ENCODE peak calls at places on chromosomes 4 and X, in seven cellular contexts. P is OCI-LY7, M is epithelial cell of esophagus, B is stomach, Z is MM.1S, G is heart left ventricle, U is WTC11. V is an unnamed sample.

GRCh38 chr4:82811838-82812672 is 13.5 kb upstream of the SCD5 start:
- DNase-seq in P (no peak), M (no peak), B (no peak), Z (no peak), G (no peak), U (no peak), V (no peak)

GRCh38 chr4:18675586-18675985 is 654.0 kb upstream of the LCORL start:
- DNase-seq in P (no peak), M (no peak), B (no peak), Z (no peak), G (no peak), U (no peak), V (no peak)

GRCh38 chrX:4263005-4263404 is 549.6 kb upstream of the PRKX start:
- DNase-seq in P (no peak), M (peak; percentile 1), B (no peak), Z (no peak), G (no peak), U (no peak), V (no peak)

GRCh38 chrX:133364201-133364600 is 51.1 kb downstream of the GPC4 start:
- DNase-seq in P (no peak), M (no peak), B (no peak), Z (no peak), G (no peak), U (no peak), V (no peak)

GRCh38 chr4:146032234-146032860 is 93.7 kb upstream of the ZNF827 start:
- DNase-seq in P (peak; percentile 44), M (no peak), B (no peak), Z (no peak), G (no peak), U (no peak), V (no peak)

GRCh38 chr4:74670583-74670982 is 123.7 kb downstream of the BTC start:
- DNase-seq in P (no peak), M (no peak), B (no peak), Z (no peak), G (no peak), U (no peak), V (no peak)

GRCh38 chr4:76606662-76607265 is 171.7 kb downstream of the SHROOM3 start:
- DNase-seq in P (no peak), M (peak; percentile 26), B (no peak), Z (peak; percentile 42), G (no peak), U (no peak), V (no peak)

GRCh38 chr4:138266948-138267347 is 24.8 kb upstream of the SLC7A11 start:
- DNase-seq in P (no peak), M (no peak), B (no peak), Z (no peak), G (no peak), U (no peak), V (no peak)

GRCh38 chrX:45598841-45599240 is 398.2 kb upstream of the DIPK2B start:
- DNase-seq in P (no peak), M (no peak), B (no peak), Z (no peak), G (no peak), U (no peak), V (no peak)

GRCh38 chr4:143286733-143287570 is 49.7 kb upstream of the GAB1 start:
- DNase-seq in P (no peak), M (peak; percentile 85), B (no peak), Z (peak; percentile 40), G (no peak), U (no peak), V (no peak)

GRCh38 chr4:6687947-6688878 is 5.5 kb upstream of the S100P start:
- DNase-seq in P (no peak), M (peak; percentile 45), B (no peak), Z (no peak), G (no peak), U (no peak), V (no peak)

GRCh38 chr4:133146574-133147198 is 2.4 kb upstream of the PCDH10 start:
- DNase-seq in P (no peak), M (peak; percentile 54), B (no peak), Z (peak; percentile 46), G (no peak), U (peak; percentile 77), V (peak; percentile 73)

GRCh38 chr4:181846934-181847333 is 396.3 kb upstream of the TENM3 start:
- DNase-seq in P (no peak), M (no peak), B (no peak), Z (no peak), G (no peak), U (no peak), V (no peak)

GRCh38 chr4:54637325-54637724 is 20.4 kb upstream of the KIT start:
- DNase-seq in P (no peak), M (no peak), B (no peak), Z (no peak), G (no peak), U (no peak), V (no peak)

GRCh38 chrX:2894885-2895292 is 34.2 kb downstream of the ARSD start:
- DNase-seq in P (no peak), M (peak; percentile 47), B (peak; percentile 85), Z (no peak), G (no peak), U (no peak), V (no peak)

GRCh38 chr4:183624548-183624947 is 34.4 kb downstream of the RWDD4 start:
- DNase-seq in P (no peak), M (peak; percentile 75), B (no peak), Z (no peak), G (no peak), U (no peak), V (no peak)

GRCh38 chr4:26953361-26953760 is 92.7 kb downstream of the STIM2 start:
- DNase-seq in P (no peak), M (no peak), B (no peak), Z (no peak), G (no peak), U (no peak), V (no peak)

GRCh38 chr4:155889036-155889793 is 14.3 kb upstream of the TDO2 start:
- DNase-seq in P (no peak), M (peak; percentile 81), B (no peak), Z (no peak), G (no peak), U (no peak), V (no peak)

GRCh38 chr4:75939890-75940691 is 722 bp downstream of the NAAA start:
- DNase-seq in P (peak; percentile 66), M (peak; percentile 56), B (peak; percentile 71), Z (peak; percentile 82), G (peak; percentile 75), U (peak; percentile 74), V (peak; percentile 39)

DNA sequence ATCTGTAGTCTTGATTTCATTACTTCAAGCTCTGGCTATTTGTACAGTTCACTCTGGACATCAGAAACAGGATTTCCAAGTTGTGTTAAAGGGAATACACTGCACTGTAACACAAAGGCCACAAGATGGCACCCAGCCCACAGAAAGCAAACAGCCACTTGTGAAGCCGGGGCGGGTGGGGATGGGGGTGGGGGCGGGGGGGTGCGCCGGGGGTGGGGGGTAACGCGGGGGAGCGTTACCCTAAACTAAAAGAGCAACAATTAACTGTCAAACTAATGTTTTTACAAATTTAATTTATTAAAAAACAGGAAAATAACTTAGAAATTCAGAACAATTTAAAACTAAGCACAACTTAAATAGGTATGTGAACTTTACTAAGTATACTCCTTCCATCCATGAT is 27.3 kb downstream of the PRDX4 start:
- DNase-seq in P (peak; percentile 65), M (peak; percentile 53), B (peak; percentile 64), Z (peak; percentile 28), G (no peak), U (peak; percentile 18), V (peak; percentile 39)
- TF ChIP-seq CTCF in P (peak; percentile 41), M (peak; percentile 57), B (no peak), Z (peak; percentile 29), G (peak; percentile 29), U (no peak), V (peak; percentile 77)

GRCh38 chr4:4358093-4358840 is 28.6 kb upstream of the NSG1 start:
- DNase-seq in P (no peak), M (no peak), B (no peak), Z (no peak), G (no peak), U (no peak), V (no peak)

GRCh38 chr4:4361883-4362282 is 25.0 kb upstream of the NSG1 start:
- DNase-seq in P (peak; percentile 36), M (no peak), B (no peak), Z (no peak), G (no peak), U (no peak), V (no peak)

GRCh38 chr4:4364486-4365208 is 22.3 kb upstream of the NSG1 start:
- DNase-seq in P (no peak), M (no peak), B (no peak), Z (no peak), G (no peak), U (peak; percentile 27), V (no peak)

GRCh38 chr4:4364061-4364460 is 22.8 kb upstream of the NSG1 start:
- DNase-seq in P (no peak), M (no peak), B (no peak), Z (no peak), G (no peak), U (no peak), V (no peak)

GRCh38 chr4:4362991-4363697 is 23.8 kb upstream of the NSG1 start:
- DNase-seq in P (no peak), M (no peak), B (no peak), Z (no peak), G (no peak), U (no peak), V (no peak)
- TF ChIP-seq CTCF in P (no peak), M (no peak), B (no peak), Z (no peak), G (no peak), U (no peak), V (no peak)

GRCh38 chr4:22235798-22236197 is 280.1 kb downstream of the ADGRA3 start:
- DNase-seq in P (no peak), M (no peak), B (no peak), Z (no peak), G (peak; percentile 35), U (no peak), V (no peak)

GRCh38 chr4:22238742-22239141 is 277.1 kb downstream of the ADGRA3 start:
- DNase-seq in P (no peak), M (peak; percentile 11), B (no peak), Z (no peak), G (no peak), U (peak; percentile 38), V (no peak)

GRCh38 chr4:22240814-22241213 is 275.1 kb downstream of the ADGRA3 start:
- DNase-seq in P (no peak), M (no peak), B (no peak), Z (no peak), G (no peak), U (no peak), V (no peak)

GRCh38 chr4:22237846-22238513 is 277.9 kb downstream of the ADGRA3 start:
- DNase-seq in P (no peak), M (no peak), B (no peak), Z (peak; percentile 71), G (no peak), U (no peak), V (no peak)

GRCh38 chr4:22237155-22237751 is 278.6 kb downstream of the ADGRA3 start:
- DNase-seq in P (no peak), M (peak; percentile 48), B (peak; percentile 68), Z (peak; percentile 81), G (no peak), U (peak; percentile 91), V (peak; percentile 39)
- TF ChIP-seq CTCF in P (peak; percentile 66), M (peak; percentile 41), B (no peak), Z (peak; percentile 94), G (no peak), U (peak; percentile 94), V (peak; percentile 63)

DNA sequence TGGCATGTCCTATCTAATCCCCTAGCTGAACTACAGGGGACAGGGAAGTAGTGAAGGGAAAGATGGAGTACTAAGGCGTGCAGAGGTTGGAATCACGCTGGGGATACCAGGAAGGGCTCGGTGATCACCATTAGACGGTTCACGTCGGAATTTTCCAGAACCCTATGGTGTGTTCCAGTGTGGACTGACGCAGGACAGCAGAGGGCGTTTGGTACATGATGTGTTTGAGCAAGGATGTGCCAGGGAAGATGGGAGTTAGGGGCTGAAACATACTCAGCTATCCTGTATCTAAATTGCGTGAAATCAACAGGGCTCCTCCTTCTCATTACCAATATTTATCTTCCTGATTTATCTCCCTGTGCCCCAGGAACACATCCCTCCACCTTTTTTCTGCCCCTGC is 33.7 kb downstream of the PRPS2 start:
- DNase-seq in P (no peak), M (no peak), B (no peak), Z (no peak), G (no peak), U (no peak), V (no peak)
- TF ChIP-seq CTCF in P (no peak), M (no peak), B (no peak), Z (no peak), G (no peak), U (no peak), V (no peak)